ENCODE peak calls at places on chromosomes 7 and 10, in ten cellular contexts. Y is nephron progenitor cell, T is epithelial cell of esophagus, B is uterus, A is glutamatergic neuron, W is mesothelial cell of epicardium, N is AG04450, O is fibroblast of pulmonary artery, M is upper lobe of left lung, Q is GM06990. L is an unnamed sample.

GRCh38 chr7:89994483-89994882 is 159.8 kb upstream of the STEAP1 start:
- DNase-seq in Y (no peak), T (peak; percentile 20), B (no peak), A (no peak), W (no peak), N (no peak), O (no peak), M (no peak), Q (no peak), L (no peak)

GRCh38 chr10:73576178-73576889 is 14.8 kb downstream of the USP54 start:
- DNase-seq in Y (no peak), T (peak; percentile 69), B (peak; percentile 80), A (no peak), W (no peak), N (peak; percentile 59), O (peak; percentile 94), M (no peak), Q (no peak), L (peak; percentile 66)

GRCh38 chr7:111919690-111920179 is 286.5 kb downstream of the DOCK4 start:
- DNase-seq in Y (no peak), T (peak; percentile 9), B (no peak), A (no peak), W (no peak), N (no peak), O (no peak), M (no peak), Q (no peak), L (no peak)

GRCh38 chr10:127577376-127577775 is 28.3 kb downstream of the NPS start:
- DNase-seq in Y (no peak), T (peak; percentile 2), B (no peak), A (no peak), W (no peak), N (no peak), O (peak; percentile 14), M (no peak), Q (no peak), L (no peak)

GRCh38 chr7:2041496-2042367 is 191.0 kb downstream of the MAD1L1 start:
- DNase-seq in Y (no peak), T (no peak), B (no peak), A (no peak), W (peak; percentile 6), N (no peak), O (no peak), M (no peak), Q (no peak), L (no peak)

GRCh38 chr10:14019983-14020668 is 310.6 kb downstream of the FRMD4A start:
- DNase-seq in Y (no peak), T (peak; percentile 32), B (no peak), A (no peak), W (no peak), N (no peak), O (no peak), M (no peak), Q (no peak), L (no peak)

GRCh38 chr10:23171232-23171876 is 20.8 kb upstream of the PTF1A start:
- DNase-seq in Y (peak; percentile 87), T (peak; percentile 57), B (no peak), A (no peak), W (no peak), N (no peak), O (peak; percentile 60), M (peak; percentile 55), Q (no peak), L (no peak)

GRCh38 chr7:100489824-100490223 is 6.1 kb downstream of the NYAP1 start:
- DNase-seq in Y (peak; percentile 87), T (peak; percentile 51), B (peak; percentile 80), A (peak; percentile 92), W (peak; percentile 79), N (peak; percentile 94), O (peak; percentile 90), M (peak; percentile 24), Q (no peak), L (peak; percentile 77)

GRCh38 chr10:21406595-21407218 is 118.8 kb downstream of the SKIDA1 start:
- DNase-seq in Y (no peak), T (peak; percentile 21), B (no peak), A (no peak), W (no peak), N (no peak), O (peak; percentile 69), M (no peak), Q (no peak), L (no peak)

GRCh38 chr10:64379898-64380297 is 858.7 kb downstream of the REEP3 start:
- DNase-seq in Y (no peak), T (no peak), B (no peak), A (no peak), W (no peak), N (no peak), O (no peak), M (no peak), Q (no peak), L (no peak)
- TF ChIP-seq CTCF in Y (no peak), T (no peak), B (no peak), A (no peak), W (no peak), N (no peak), O (no peak), M (no peak), Q (peak; percentile 13), L (no peak)

GRCh38 chr7:32416846-32417245 is 73.3 kb downstream of the LSM5 start:
- DNase-seq in Y (no peak), T (no peak), B (no peak), A (no peak), W (no peak), N (no peak), O (no peak), M (no peak), Q (no peak), L (no peak)

GRCh38 chr7:32415519-32415918 is 74.7 kb downstream of the LSM5 start:
- DNase-seq in Y (no peak), T (no peak), B (no peak), A (no peak), W (no peak), N (no peak), O (no peak), M (no peak), Q (no peak), L (no peak)

GRCh38 chr7:32410545-32410944 is 79.6 kb downstream of the LSM5 start:
- DNase-seq in Y (no peak), T (no peak), B (no peak), A (no peak), W (no peak), N (no peak), O (no peak), M (no peak), Q (no peak), L (no peak)

DNA sequence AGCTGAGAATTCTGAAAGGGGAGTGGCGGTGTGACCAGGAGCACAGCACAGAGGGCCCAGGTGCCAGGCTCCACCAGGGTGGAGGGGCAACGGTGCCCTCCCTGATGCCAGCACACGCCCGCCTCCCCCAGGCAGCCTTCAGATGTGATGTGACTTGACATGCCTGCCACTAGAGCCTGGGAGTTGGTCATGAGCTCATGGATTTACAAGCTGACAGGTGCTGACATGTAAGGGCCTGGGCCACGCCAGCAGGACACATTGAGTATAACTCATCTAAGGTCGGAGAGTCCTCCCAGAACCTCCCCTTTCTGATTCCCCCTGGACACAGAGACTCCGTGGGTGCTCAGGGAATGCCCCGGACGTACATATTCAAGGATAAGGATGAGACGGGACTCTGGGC is 74.2 kb downstream of the LSM5 start:
- DNase-seq in Y (no peak), T (peak; percentile 89), B (no peak), A (no peak), W (no peak), N (no peak), O (no peak), M (peak; percentile 29), Q (no peak), L (no peak)
- TF ChIP-seq CTCF in Y (no peak), T (no peak), B (no peak), A (no peak), W (no peak), N (no peak), O (no peak), M (no peak), Q (no peak), L (no peak)

DNA sequence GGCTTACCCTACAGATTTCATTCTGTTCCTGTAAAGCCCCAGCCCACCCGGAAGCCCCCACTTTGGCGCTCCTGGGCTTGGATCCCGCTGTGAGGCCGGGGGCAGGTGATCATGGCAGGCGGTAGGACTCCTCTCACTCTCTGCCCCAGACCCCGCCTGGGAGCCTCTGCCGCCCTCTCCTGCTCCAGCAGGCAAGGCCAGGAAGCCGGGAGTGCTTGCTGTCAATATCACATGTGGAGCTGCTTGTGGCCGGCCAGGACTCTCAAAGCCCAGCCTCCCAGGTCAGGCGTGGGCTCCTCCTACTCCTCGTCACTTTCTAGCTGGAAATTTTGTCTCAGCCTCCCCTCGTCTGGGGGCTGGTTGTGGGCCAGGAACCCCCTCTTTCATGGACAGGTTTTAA is 273.5 kb upstream of the PODXL start:
- DNase-seq in Y (peak; percentile 68), T (no peak), B (no peak), A (peak; percentile 78), W (no peak), N (no peak), O (no peak), M (peak; percentile 34), Q (no peak), L (no peak)
- TF ChIP-seq CTCF in Y (no peak), T (no peak), B (no peak), A (no peak), W (no peak), N (no peak), O (no peak), M (no peak), Q (no peak), L (no peak)

GRCh38 chr10:113616244-113617074 is 47.4 kb downstream of the NRAP start:
- DNase-seq in Y (peak; percentile 23), T (peak; percentile 13), B (no peak), A (no peak), W (no peak), N (no peak), O (peak; percentile 2), M (no peak), Q (no peak), L (no peak)
- TF ChIP-seq CTCF in Y (peak; percentile 64), T (peak; percentile 36), B (no peak), A (peak; percentile 48), W (no peak), N (peak; percentile 30), O (peak; percentile 28), M (no peak), Q (peak; percentile 30), L (peak; percentile 48)

GRCh38 chr10:67884313-67884841 is at the start of gene SIRT1:
- DNase-seq in Y (peak; percentile 98), T (peak; percentile 94), B (peak; percentile 96), A (peak; percentile 99), W (peak; percentile 96), N (peak; percentile 84), O (peak; percentile 95), M (peak; percentile 99), Q (peak; percentile 97), L (peak; percentile 91)
- TF ChIP-seq CTCF in Y (no peak), T (no peak), B (peak; percentile 7), A (no peak), W (no peak), N (no peak), O (no peak), M (no peak), Q (no peak), L (no peak)

GRCh38 chr10:98516352-98516751 is 69.6 kb upstream of the HPS1 start:
- DNase-seq in Y (no peak), T (no peak), B (no peak), A (no peak), W (no peak), N (no peak), O (no peak), M (no peak), Q (no peak), L (no peak)
- TF ChIP-seq CTCF in Y (no peak), T (no peak), B (no peak), A (no peak), W (no peak), N (no peak), O (no peak), M (no peak), Q (no peak), L (no peak)